ENCODE peak calls at places on chromosomes 12 and 14, in nine cellular contexts. W is astrocyte; R is activated T-helper 1 cell treated with anti-CD3 and anti-CD28 coated beads, Interleukin-2, amount 50 U/mL, for 16 hours; D is stimulated activated CD4-positive, alpha-beta T cell treated with anti-CD3 and anti-CD28 coated beads, Interleukin-4, amount 100 ng/mL, for 1 hour; S is AG09309; O is activated B cell treated with CpG ODN at 0.5 μM for 24 hours; Y is HEK293T; K is transverse colon; N is midbrain. H is an unnamed sample.

GRCh38 chr12:10361084-10361483 is 28.8 kb downstream of the KLRK1 start:
- DNase-seq in N (peak), O (no peak), K (no peak), W (no peak), D (no peak), R (no peak), Y (peak), S (no peak), H (peak)

GRCh38 chr12:124543052-124543590 is 24.3 kb downstream of the NCOR2 start:
- DNase-seq in D (no peak), S (no peak), R (no peak), N (no peak), W (no peak), O (no peak), K (no peak), Y (no peak), H (peak)

GRCh38 chr12:19759229-19759628 is 319.9 kb downstream of the AEBP2 start:
- DNase-seq in D (no peak), R (no peak), S (no peak), N (no peak), O (no peak), K (no peak), Y (no peak), W (peak), H (no peak)

GRCh38 chr12:53719649-53720048 is 7.6 kb downstream of the CALCOCO1 start:
- DNase-seq in R (no peak), S (no peak), Y (no peak), W (no peak), N (no peak), K (no peak), D (no peak), O (no peak), H (no peak)

GRCh38 chr14:100566586-100566985 is 20.6 kb downstream of the BEGAIN start:
- DNase-seq in D (no peak), K (no peak), W (no peak), Y (no peak), R (no peak), S (no peak), N (no peak), O (no peak), H (no peak)

GRCh38 chr14:106346534-106347290 is 820.3 kb downstream of the TMEM121 start:
- DNase-seq in W (no peak), K (no peak), Y (no peak), S (no peak), R (no peak), N (no peak), O (no peak), D (no peak), H (no peak)

GRCh38 chr12:32039917-32040575 is 66.6 kb upstream of the BICD1 start:
- DNase-seq in W (no peak), D (no peak), R (no peak), K (no peak), S (no peak), O (no peak), Y (no peak), N (no peak), H (no peak)

GRCh38 chr14:32201816-32202467 is at the start of gene RNU6-7:
- DNase-seq in Y (no peak), S (no peak), O (no peak), K (peak), N (no peak), D (peak), R (no peak), W (peak), H (peak)

GRCh38 chr14:91934554-91935285 is 12.8 kb downstream of the FBLN5 start:
- DNase-seq in R (no peak), S (no peak), N (no peak), K (no peak), O (no peak), W (no peak), Y (no peak), D (no peak), H (no peak)

GRCh38 chr12:54153586-54153985 is 35.2 kb downstream of the SMUG1 start:
- DNase-seq in R (no peak), W (no peak), O (no peak), S (no peak), K (no peak), Y (no peak), D (no peak), N (no peak), H (no peak)

GRCh38 chr14:105914738-105915385 is 388.5 kb downstream of the TMEM121 start:
- DNase-seq in O (no peak), W (no peak), R (no peak), K (no peak), Y (no peak), D (no peak), S (no peak), N (no peak), H (no peak)

GRCh38 chr12:18998343-18999270 is 130.9 kb upstream of the PLEKHA5 start:
- DNase-seq in S (peak), Y (no peak), K (no peak), W (peak), R (no peak), N (no peak), O (no peak), D (no peak), H (no peak)

GRCh38 chr12:76611533-76611932 is 52.0 kb upstream of the OSBPL8 start:
- DNase-seq in D (no peak), S (peak), K (no peak), Y (no peak), R (no peak), W (peak), O (no peak), N (no peak), H (no peak)

GRCh38 chr12:24111101-24111500 is 161.6 kb upstream of the SOX5 start:
- DNase-seq in D (no peak), N (no peak), S (no peak), Y (no peak), R (no peak), O (no peak), K (no peak), W (peak), H (no peak)

GRCh38 chr12:13339538-13339937 is 143.0 kb downstream of the EMP1 start:
- DNase-seq in R (no peak), N (no peak), K (no peak), W (peak), S (no peak), O (no peak), Y (no peak), D (no peak), H (no peak)

GRCh38 chr14:81310606-81311005 is 89.5 kb downstream of the STON2 start:
- DNase-seq in Y (no peak), R (no peak), O (no peak), N (no peak), K (no peak), W (no peak), D (no peak), S (no peak), H (no peak)

GRCh38 chr12:16359512-16360491 is 12.4 kb downstream of the MGST1 start:
- DNase-seq in D (no peak), R (no peak), N (no peak), Y (peak), W (peak), K (peak), S (no peak), O (no peak), H (no peak)

GRCh38 chr12:65935906-65936528 is 111.7 kb downstream of the HMGA2 start:
- DNase-seq in N (no peak), S (no peak), O (no peak), D (no peak), K (no peak), R (no peak), Y (no peak), W (no peak), H (no peak)

GRCh38 chr12:114697246-114697716 is 13.3 kb upstream of the TBX3 start:
- DNase-seq in K (no peak), D (no peak), Y (no peak), R (no peak), N (no peak), S (no peak), W (no peak), O (no peak), H (no peak)

GRCh38 chr12:55675671-55676070 is 32.0 kb downstream of the ITGA7 start:
- DNase-seq in N (no peak), W (no peak), R (no peak), Y (no peak), O (no peak), D (no peak), S (no peak), K (peak), H (no peak)

GRCh38 chr14:55964081-55964480 is 154.1 kb upstream of the PELI2 start:
- DNase-seq in Y (no peak), O (no peak), K (no peak), R (no peak), N (no peak), D (no peak), W (no peak), S (no peak), H (no peak)

GRCh38 chr14:96622926-96623325 is 120.7 kb downstream of the PAPOLA start:
- DNase-seq in O (no peak), S (no peak), W (no peak), N (no peak), Y (no peak), R (no peak), K (no peak), D (no peak), H (no peak)

GRCh38 chr12:119772431-119772830 is 104.5 kb downstream of the PRKAB1 start:
- DNase-seq in O (no peak), D (no peak), R (no peak), S (peak), Y (no peak), N (no peak), W (no peak), K (no peak), H (no peak)

GRCh38 chr12:57224973-57225679 is 4.4 kb upstream of the SHMT2 start:
- DNase-seq in K (peak), D (peak), W (no peak), N (no peak), R (peak), Y (no peak), O (peak), S (no peak), H (peak)

GRCh38 chr14:29607129-29607528 is 320.5 kb downstream of the PRKD1 start:
- DNase-seq in Y (no peak), K (no peak), N (no peak), W (no peak), D (no peak), S (no peak), O (no peak), R (no peak), H (no peak)

GRCh38 chr12:22787557-22787956 is 162.6 kb downstream of the ETNK1 start:
- DNase-seq in D (no peak), W (no peak), R (no peak), S (no peak), O (no peak), Y (no peak), K (no peak), N (no peak), H (no peak)

GRCh38 chr12:130752692-130753230 is 36.7 kb upstream of the RIMBP2 start:
- DNase-seq in O (no peak), W (no peak), D (no peak), S (no peak), K (no peak), N (no peak), Y (no peak), R (no peak), H (no peak)

GRCh38 chr12:68622250-68622649 is 11.6 kb downstream of the RAP1B start:
- DNase-seq in W (no peak), N (no peak), K (no peak), Y (no peak), O (no peak), R (no peak), S (no peak), D (no peak), H (no peak)

GRCh38 chr14:99231850-99232401 is 40.1 kb downstream of the BCL11B start:
- DNase-seq in O (no peak), N (no peak), Y (peak), K (no peak), S (no peak), R (no peak), D (no peak), W (peak), H (no peak)

GRCh38 chr12:106499628-106500027 is 83.2 kb upstream of the RFX4 start:
- DNase-seq in O (no peak), R (no peak), N (no peak), S (no peak), W (no peak), Y (no peak), D (no peak), K (no peak), H (no peak)

GRCh38 chr12:2284321-2284813 is 231.6 kb downstream of the CACNA1C start:
- DNase-seq in O (no peak), D (no peak), R (no peak), N (no peak), K (no peak), S (no peak), W (peak), Y (no peak), H (no peak)

GRCh38 chr12:45540661-45541341 is 188.7 kb upstream of the ARID2 start:
- DNase-seq in Y (no peak), K (no peak), R (no peak), N (no peak), S (no peak), W (no peak), O (no peak), D (no peak), H (no peak)

GRCh38 chr14:68479247-68479646 is 313.6 kb downstream of the ZFP36L1 start:
- DNase-seq in D (no peak), W (no peak), S (no peak), K (no peak), O (no peak), N (no peak), R (no peak), Y (no peak), H (no peak)

GRCh38 chr14:89723930-89724915 is 230.3 kb downstream of the EFCAB11 start:
- DNase-seq in N (no peak), Y (no peak), D (no peak), K (no peak), O (no peak), R (no peak), S (no peak), W (no peak), H (no peak)

GRCh38 chr14:55272922-55273321 is 1.7 kb downstream of the FBXO34 start:
- DNase-seq in N (no peak), D (no peak), S (no peak), O (no peak), W (no peak), K (no peak), R (no peak), Y (no peak), H (no peak)

GRCh38 chr12:59660921-59661597 is 65.2 kb downstream of the SLC16A7 start:
- DNase-seq in O (no peak), N (no peak), R (no peak), K (no peak), D (no peak), S (no peak), Y (no peak), W (peak), H (no peak)

GRCh38 chr14:33711761-33712160 is 239.1 kb downstream of the EGLN3 start:
- DNase-seq in K (no peak), O (no peak), W (no peak), R (no peak), D (no peak), Y (no peak), S (no peak), N (peak), H (no peak)

GRCh38 chr14:103057028-103057371 is 349 bp downstream of the CDC42BPB start:
- DNase-seq in S (no peak), K (no peak), O (no peak), Y (peak), N (no peak), W (no peak), R (no peak), D (no peak), H (no peak)

H was measured in NCI-H748 treated with DMSO at 0.1 percent for 48 hours.